ENCODE peak calls at places on chromosomes 1 and 21, in nine cellular contexts. C is cardiac fibroblast, R is suprapubic skin, N is AG04450, L is progenitor cell of endocrine pancreas, V is PC-3, Z is GM23338, W is kidney epithelial cell, E is NB4. O is an unnamed sample.

GRCh38 chr1:33368431-33368830 is 47.5 kb upstream of the A3GALT2 start:
- DNase-seq in E (no peak), W (no peak), N (no peak), Z (no peak), L (no peak), C (no peak), V (no peak), R (no peak), O (no peak)

GRCh38 chr1:95033843-95034242 is 38.9 kb downstream of the ALG14 start:
- DNase-seq in L (no peak), W (no peak), N (no peak), C (no peak), Z (no peak), R (no peak), V (no peak), E (no peak), O (no peak)

GRCh38 chr1:22832414-22832786 is 121.8 kb downstream of the EPHB2 start:
- DNase-seq in W (peak), V (no peak), E (no peak), R (no peak), L (no peak), Z (no peak), C (no peak), N (peak), O (peak)

GRCh38 chr1:167221126-167221803 is 579 bp downstream of the POU2F1 start:
- DNase-seq in W (no peak), Z (peak), L (peak), E (no peak), R (peak), C (peak), N (no peak), V (no peak), O (peak)

GRCh38 chr1:9766759-9767442 is 56.9 kb downstream of the CLSTN1 start:
- DNase-seq in R (no peak), W (peak), Z (no peak), E (no peak), C (peak), L (no peak), N (peak), V (peak), O (peak)

GRCh38 chr1:66271216-66271903 is 262.6 kb upstream of the SGIP1 start:
- DNase-seq in C (peak), E (peak), W (peak), L (no peak), R (peak), V (peak), Z (peak), N (peak), O (peak)

GRCh38 chr1:63797056-63797726 is 23.4 kb downstream of the ROR1 start:
- DNase-seq in L (no peak), R (no peak), E (no peak), Z (no peak), V (peak), W (no peak), N (no peak), C (no peak), O (no peak)

GRCh38 chr1:184953600-184954219 is 20.6 kb downstream of the NIBAN1 start:
- DNase-seq in Z (no peak), V (peak), C (peak), W (peak), L (no peak), N (no peak), R (no peak), E (no peak), O (peak)

GRCh38 chr21:31660134-31660565 is 657 bp downstream of the SOD1 start:
- DNase-seq in R (peak), N (no peak), V (peak), C (peak), W (no peak), L (no peak), Z (peak), E (peak), O (no peak)

GRCh38 chr1:17370618-17371017 is 1.4 kb upstream of the PADI6 start:
- DNase-seq in V (peak), Z (peak), R (no peak), L (no peak), C (no peak), N (no peak), W (no peak), E (peak), O (peak)

DNA sequence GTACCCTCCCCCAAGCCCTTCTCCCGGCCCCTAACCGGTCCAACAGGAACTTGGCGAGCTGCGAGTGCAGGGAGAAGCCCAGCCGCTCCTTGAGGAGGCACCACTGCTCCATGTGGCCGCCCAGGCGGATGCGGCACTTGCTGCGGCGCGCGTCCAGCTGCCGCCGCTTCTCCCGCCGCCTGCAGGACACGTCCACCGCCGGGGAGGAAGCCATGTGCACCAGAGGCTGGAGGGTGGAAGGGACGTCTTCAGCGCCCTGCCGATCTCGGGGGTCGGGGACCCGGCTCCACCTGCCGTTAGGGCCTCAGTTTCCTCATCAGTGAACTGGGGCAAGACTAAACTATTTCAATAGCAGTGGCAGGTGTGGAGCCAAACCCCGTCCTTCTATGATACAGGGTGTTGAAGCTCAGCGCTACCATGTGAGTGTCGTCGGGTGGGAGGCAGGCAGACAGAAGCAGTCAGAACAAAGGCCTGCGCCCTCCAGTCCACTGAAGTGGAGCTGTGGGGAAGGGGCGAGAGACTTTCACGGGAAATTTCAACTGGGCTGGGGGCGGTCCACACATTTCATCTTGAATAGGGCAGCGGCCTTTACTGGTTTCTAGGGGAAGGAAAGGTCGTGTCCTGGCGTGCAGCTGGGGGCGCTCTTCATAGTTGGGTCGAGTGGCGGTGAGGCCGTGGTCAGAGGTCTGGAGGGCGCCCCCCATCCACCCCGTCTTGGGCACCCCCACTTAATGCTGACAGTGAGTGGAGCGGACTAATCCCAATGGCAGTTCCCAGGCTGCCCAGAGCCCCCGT is 592 bp downstream of the ZNF692 start:
- DNase-seq in V (peak), R (peak), E (peak), Z (peak), N (no peak), L (peak), C (peak), W (no peak), O (peak)
- TF ChIP-seq CTCF in V (peak), R (peak), E (peak), Z (peak), N (peak), L (peak), C (peak), W (peak), O (peak)

DNA sequence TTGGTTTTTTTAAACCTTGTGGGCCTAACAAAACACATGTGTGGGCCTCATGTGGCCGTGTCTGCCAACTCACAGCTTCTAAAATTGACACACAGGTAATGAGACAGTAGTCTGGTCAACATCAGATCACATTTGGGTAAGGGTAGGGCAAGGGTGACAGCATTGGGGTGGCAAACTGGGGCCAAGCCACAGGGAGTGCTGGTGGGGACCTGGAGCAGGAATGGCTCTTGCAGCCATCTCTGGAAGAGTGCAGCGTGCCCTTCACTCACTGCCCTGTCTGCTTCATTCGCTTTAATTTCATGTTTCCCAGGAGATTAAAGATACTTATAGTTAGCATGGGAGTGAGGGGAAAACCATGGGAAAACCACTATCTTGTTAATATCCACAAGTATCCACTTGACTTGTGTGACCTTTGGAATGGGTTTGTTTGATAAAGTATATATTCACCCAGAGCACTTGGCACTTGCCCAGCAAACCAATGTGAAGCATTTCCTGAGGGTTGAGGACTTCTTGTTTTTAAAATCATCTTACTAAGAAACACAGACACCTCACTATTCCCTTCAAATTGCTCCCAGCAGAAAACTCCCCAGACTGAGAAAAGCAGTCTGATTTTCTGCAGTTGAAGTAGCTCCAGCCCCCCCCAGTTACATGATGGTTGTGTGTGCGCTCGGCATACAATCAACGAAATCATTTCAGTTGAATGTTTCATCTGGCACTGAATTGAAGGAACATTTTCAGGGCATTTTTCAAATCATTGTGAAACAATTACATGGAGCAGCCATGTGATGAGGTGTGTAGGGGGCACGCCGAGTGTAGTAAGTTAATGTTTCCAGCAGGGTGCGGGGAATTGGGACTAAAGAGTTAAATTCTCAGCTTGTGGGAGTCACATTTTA is 175.7 kb downstream of the VPS13D start:
- DNase-seq in Z (peak), C (peak), R (no peak), V (no peak), E (peak), W (no peak), L (no peak), N (no peak), O (no peak)
- TF ChIP-seq CTCF in Z (peak), C (no peak), R (no peak), V (no peak), E (no peak), W (peak), L (peak), N (peak), O (no peak)

GRCh38 chr1:169132512-169133227 is 26.2 kb downstream of the ATP1B1 start:
- DNase-seq in C (no peak), W (no peak), E (no peak), N (no peak), Z (no peak), V (peak), R (no peak), L (no peak), O (peak)

GRCh38 chr1:169130683-169131082 is 24.2 kb downstream of the ATP1B1 start:
- DNase-seq in L (no peak), E (no peak), R (no peak), N (no peak), W (no peak), V (no peak), C (no peak), Z (no peak), O (no peak)

GRCh38 chr1:169137357-169137756 is 30.9 kb downstream of the ATP1B1 start:
- DNase-seq in V (no peak), N (no peak), E (no peak), C (no peak), R (no peak), L (no peak), Z (no peak), W (no peak), O (no peak)

GRCh38 chr1:169133228-169133576 is 26.7 kb downstream of the ATP1B1 start:
- DNase-seq in Z (no peak), N (no peak), V (no peak), R (no peak), L (no peak), W (no peak), C (no peak), E (no peak), O (no peak)

GRCh38 chr1:169133801-169134558 is 27.5 kb downstream of the ATP1B1 start:
- DNase-seq in Z (no peak), R (no peak), V (peak), L (no peak), C (peak), N (no peak), W (no peak), E (peak), O (peak)
- TF ChIP-seq CTCF in Z (peak), R (no peak), V (peak), L (no peak), C (no peak), N (peak), W (no peak), E (no peak), O (peak)

GRCh38 chr1:37692078-37692833 is at the start of gene CDCA8:
- DNase-seq in V (peak), C (peak), L (peak), Z (peak), N (peak), E (peak), W (peak), R (peak), O (peak)
- TF ChIP-seq CTCF in V (peak), C (peak), L (peak), Z (peak), N (peak), E (peak), W (peak), R (peak), O (peak)

DNA sequence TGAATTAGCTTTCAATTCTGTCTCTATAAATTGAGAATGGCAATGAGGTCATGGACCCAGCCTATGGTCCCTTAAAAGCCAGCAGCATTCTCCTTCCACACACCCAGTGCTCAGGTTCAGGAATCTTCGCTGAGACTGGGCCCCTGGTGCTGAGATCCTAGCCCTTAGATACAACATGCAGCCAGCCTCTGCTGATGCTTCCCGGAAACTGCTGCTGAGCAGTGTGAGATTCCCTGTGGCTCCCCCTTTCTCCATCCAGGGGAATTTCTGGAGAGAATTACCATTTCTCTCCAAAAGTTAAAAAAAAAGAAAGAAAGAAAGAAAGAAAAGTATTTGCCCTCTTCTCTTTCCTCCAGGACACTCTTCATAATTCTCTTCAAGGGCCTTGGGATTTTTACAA is 31.7 kb upstream of the RALGPS2 start:
- DNase-seq in W (no peak), Z (peak), V (no peak), L (no peak), N (no peak), C (peak), E (no peak), R (no peak), O (peak)
- TF ChIP-seq CTCF in W (peak), Z (peak), V (no peak), L (no peak), N (peak), C (no peak), E (no peak), R (no peak), O (peak)

O was measured in epithelial cell of esophagus.